ENCODE peak calls at places on chromosomes 16 and 17, in six cellular contexts. One of them, this sample, is unnamed.

GRCh38 chr17:18965530-18966236 is 13.7 kb downstream of the SLC5A10 start:
- DNase-seq in uterus: no peak
- DNase-seq in heart left ventricle: no peak
- DNase-seq in transverse colon: no peak
- DNase-seq in HCT116: no peak
- DNase-seq in OCI-LY7: no peak
- DNase-seq in this sample: no peak

GRCh38 chr17:8490256-8491023 is 54.8 kb downstream of the NDEL1 start:
- DNase-seq in transverse colon: no peak
- DNase-seq in uterus: no peak
- DNase-seq in OCI-LY7: no peak
- DNase-seq in heart left ventricle: no peak
- DNase-seq in HCT116: no peak
- DNase-seq in this sample: peak; percentile 39

GRCh38 chr17:38604479-38605229 is 1.1 kb downstream of the SRCIN1 start:
- DNase-seq in OCI-LY7: peak; percentile 28
- DNase-seq in HCT116: no peak
- DNase-seq in heart left ventricle: no peak
- DNase-seq in uterus: no peak
- DNase-seq in transverse colon: no peak
- DNase-seq in this sample: no peak

GRCh38 chr16:1645914-1646525 is 32.1 kb upstream of the JPT2 start:
- DNase-seq in uterus: no peak
- DNase-seq in heart left ventricle: no peak
- DNase-seq in transverse colon: no peak
- DNase-seq in OCI-LY7: no peak
- DNase-seq in HCT116: no peak
- DNase-seq in this sample: no peak

GRCh38 chr17:45170976-45171337 is 9.3 kb downstream of the HEXIM2 start:
- DNase-seq in OCI-LY7: no peak
- DNase-seq in heart left ventricle: peak; percentile 53
- DNase-seq in uterus: peak; percentile 55
- DNase-seq in HCT116: peak; percentile 44
- DNase-seq in transverse colon: peak; percentile 50
- DNase-seq in this sample: peak; percentile 89

GRCh38 chr16:28307936-28308335 is 15.6 kb downstream of the SBK1 start:
- DNase-seq in heart left ventricle: no peak
- DNase-seq in HCT116: no peak
- DNase-seq in OCI-LY7: no peak
- DNase-seq in transverse colon: no peak
- DNase-seq in uterus: no peak
- DNase-seq in this sample: no peak

GRCh38 chr17:61202564-61202963 is 197.1 kb upstream of the TBX2 start:
- DNase-seq in HCT116: no peak
- DNase-seq in transverse colon: no peak
- DNase-seq in uterus: no peak
- DNase-seq in OCI-LY7: no peak
- DNase-seq in heart left ventricle: no peak
- DNase-seq in this sample: no peak

GRCh38 chr17:17538417-17539391 is 42.5 kb upstream of the RASD1 start:
- DNase-seq in OCI-LY7: no peak
- DNase-seq in HCT116: no peak
- DNase-seq in uterus: no peak
- DNase-seq in transverse colon: peak; percentile 65
- DNase-seq in heart left ventricle: no peak
- DNase-seq in this sample: no peak

GRCh38 chr16:29982560-29983419 is 9.1 kb downstream of the TAOK2 start:
- DNase-seq in uterus: no peak
- DNase-seq in transverse colon: no peak
- DNase-seq in heart left ventricle: no peak
- DNase-seq in HCT116: no peak
- DNase-seq in OCI-LY7: no peak
- DNase-seq in this sample: peak; percentile 65

GRCh38 chr17:2710804-2711607 is 558 bp downstream of the CLUH start:
- DNase-seq in transverse colon: peak; percentile 41
- DNase-seq in HCT116: no peak
- DNase-seq in heart left ventricle: no peak
- DNase-seq in OCI-LY7: peak; percentile 63
- DNase-seq in uterus: no peak
- DNase-seq in this sample: no peak

GRCh38 chr17:2708585-2709172 is 2.9 kb downstream of the CLUH start:
- DNase-seq in heart left ventricle: no peak
- DNase-seq in OCI-LY7: no peak
- DNase-seq in uterus: no peak
- DNase-seq in HCT116: no peak
- DNase-seq in transverse colon: no peak
- DNase-seq in this sample: no peak

GRCh38 chr17:2709173-2709661 is 2.3 kb downstream of the CLUH start:
- DNase-seq in heart left ventricle: no peak
- DNase-seq in OCI-LY7: peak; percentile 68
- DNase-seq in transverse colon: peak; percentile 85
- DNase-seq in HCT116: no peak
- DNase-seq in uterus: no peak
- DNase-seq in this sample: peak; percentile 60

GRCh38 chr17:2711608-2712299 is at the start of gene CLUH:
- DNase-seq in uterus: peak; percentile 95
- DNase-seq in heart left ventricle: peak; percentile 98
- DNase-seq in transverse colon: peak; percentile 98
- DNase-seq in HCT116: peak; percentile 94
- DNase-seq in OCI-LY7: peak; percentile 94
- DNase-seq in this sample: peak; percentile 99

DNA sequence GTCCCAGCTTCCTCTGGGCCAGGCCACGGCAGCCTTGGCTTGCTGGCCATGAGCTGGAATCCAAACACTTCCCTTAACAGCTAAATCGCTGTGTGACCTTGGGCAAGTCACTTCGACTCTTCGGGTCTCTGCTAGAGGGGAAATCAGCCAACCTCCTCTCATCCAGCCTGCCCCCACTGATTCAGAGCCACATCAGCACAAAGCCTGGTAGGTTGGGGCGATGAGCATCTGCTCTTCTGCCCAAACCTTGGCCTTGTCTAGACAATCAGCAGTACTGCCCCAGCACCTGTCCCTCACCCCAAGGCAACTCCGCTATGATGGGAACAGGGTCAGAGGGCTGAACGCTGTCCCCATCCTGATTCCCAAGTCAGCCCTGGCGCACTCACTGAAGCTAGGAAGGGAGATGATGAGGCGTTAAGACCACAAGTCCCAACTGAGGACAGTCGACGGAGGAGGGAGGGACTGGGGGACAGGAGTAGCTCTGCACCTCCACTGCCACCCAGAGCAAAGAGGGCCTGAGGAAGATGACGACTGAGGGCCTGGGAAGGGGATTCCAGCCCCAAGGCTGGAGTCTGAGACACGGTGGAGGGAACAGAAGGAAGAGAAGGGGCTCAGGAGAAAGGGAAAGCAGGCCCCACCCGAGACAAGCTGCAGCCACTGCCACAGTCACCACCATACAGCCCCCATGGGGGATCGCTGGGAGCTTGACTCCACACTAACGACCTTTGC is 1.3 kb downstream of the CLUH start:
- DNase-seq in HCT116: no peak
- DNase-seq in uterus: no peak
- DNase-seq in transverse colon: no peak
- DNase-seq in heart left ventricle: no peak
- DNase-seq in OCI-LY7: peak; percentile 36
- DNase-seq in this sample: no peak
- H3K27ac ChIP-seq in HCT116: peak overlapping the region; percentile 65
- H3K27ac ChIP-seq in uterus: no peak overlapping the region
- H3K27ac ChIP-seq in transverse colon: peak overlapping the region; percentile 90
- H3K27ac ChIP-seq in heart left ventricle: no peak overlapping the region
- H3K27ac ChIP-seq in OCI-LY7: peak overlapping the region; percentile 65
- H3K27ac ChIP-seq in this sample: no peak overlapping the region

GRCh38 chr17:75173526-75173925 is 9.2 kb downstream of the SUMO2 start:
- DNase-seq in heart left ventricle: no peak
- DNase-seq in transverse colon: no peak
- DNase-seq in HCT116: no peak
- DNase-seq in OCI-LY7: no peak
- DNase-seq in uterus: no peak
- DNase-seq in this sample: peak; percentile 6
- H3K4me3 ChIP-seq in heart left ventricle: no peak overlapping the region
- H3K4me3 ChIP-seq in transverse colon: no peak overlapping the region
- H3K4me3 ChIP-seq in HCT116: no peak overlapping the region
- H3K4me3 ChIP-seq in OCI-LY7: no peak overlapping the region
- H3K4me3 ChIP-seq in uterus: no peak overlapping the region
- H3K4me3 ChIP-seq in this sample: no peak overlapping the region

DNA sequence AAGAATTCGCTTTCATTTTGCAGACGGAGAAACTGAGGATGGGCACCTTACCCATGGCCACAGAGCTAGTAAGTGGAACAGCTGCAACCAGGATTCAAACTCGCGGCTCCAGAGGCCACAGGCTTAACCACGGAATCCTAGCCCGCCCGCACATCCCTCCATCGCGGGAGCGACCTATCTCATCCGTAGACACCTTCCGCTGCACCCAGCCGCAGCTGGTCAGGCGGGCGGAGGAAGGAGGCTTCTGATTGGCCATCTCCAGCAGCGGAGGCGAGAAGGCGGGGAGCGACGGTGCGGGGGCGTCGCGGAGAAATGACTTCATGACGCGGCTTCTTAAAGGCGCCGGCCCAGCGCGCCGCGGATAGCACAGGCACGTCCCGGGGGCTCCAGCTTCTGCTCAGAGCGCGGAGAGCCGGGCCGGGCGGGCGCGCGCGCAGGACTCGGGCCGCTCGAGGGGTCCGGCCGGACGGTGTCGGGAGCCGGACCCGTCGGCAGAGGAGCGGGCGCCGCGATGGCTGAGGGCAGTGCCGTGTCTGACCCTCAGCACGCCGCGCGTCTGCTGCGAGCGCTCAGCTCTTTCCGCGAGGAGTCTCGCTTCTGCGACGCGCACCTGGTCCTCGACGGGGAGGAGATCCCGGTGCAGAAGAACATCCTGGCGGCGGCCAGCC is at the start of gene GAN:
- DNase-seq in uterus: peak; percentile 95
- DNase-seq in HCT116: peak; percentile 94
- DNase-seq in OCI-LY7: peak; percentile 96
- DNase-seq in transverse colon: peak; percentile 96
- DNase-seq in heart left ventricle: peak; percentile 96
- DNase-seq in this sample: peak; percentile 97
- H3K27ac ChIP-seq in uterus: peak within 1 kb of the TSS; percentile 90
- H3K27ac ChIP-seq in HCT116: peak within 1 kb of the TSS; percentile 78
- H3K27ac ChIP-seq in OCI-LY7: no peak within 1 kb of the TSS
- H3K27ac ChIP-seq in transverse colon: peak within 1 kb of the TSS; percentile 95
- H3K27ac ChIP-seq in heart left ventricle: peak within 1 kb of the TSS; percentile 64
- H3K27ac ChIP-seq in this sample: no peak within 1 kb of the TSS

DNA sequence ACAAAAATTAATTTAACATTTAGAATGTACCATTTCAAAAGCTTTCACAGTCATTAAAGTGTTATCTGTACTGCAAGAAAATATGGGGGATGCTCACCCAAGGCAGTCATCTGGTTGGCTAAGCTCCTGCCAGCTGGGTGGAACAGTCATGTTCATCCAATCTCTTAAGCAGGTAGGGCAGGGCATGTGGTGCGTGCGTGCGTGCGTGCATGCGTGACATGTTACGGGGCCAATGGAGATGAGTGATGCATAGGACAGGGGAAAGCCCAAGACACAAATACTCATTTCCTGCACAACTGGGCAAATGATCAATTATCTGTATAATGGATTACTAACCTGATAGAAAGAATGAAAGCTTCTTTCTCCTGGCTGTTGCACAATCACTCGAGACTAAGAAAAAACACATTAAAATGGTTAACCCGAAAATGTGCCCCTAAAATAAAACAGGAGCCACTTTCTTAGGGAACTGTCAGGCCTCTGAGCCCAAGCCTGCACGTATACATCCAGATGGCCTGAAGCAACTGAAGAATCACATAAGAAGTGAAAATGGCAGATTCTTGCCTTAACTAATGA is 104.4 kb downstream of the MYO1D start:
- DNase-seq in heart left ventricle: no peak
- DNase-seq in OCI-LY7: no peak
- DNase-seq in uterus: no peak
- DNase-seq in HCT116: no peak
- DNase-seq in transverse colon: no peak
- DNase-seq in this sample: no peak
- H3K4me3 ChIP-seq in heart left ventricle: no peak overlapping the region
- H3K4me3 ChIP-seq in OCI-LY7: no peak overlapping the region
- H3K4me3 ChIP-seq in uterus: no peak overlapping the region
- H3K4me3 ChIP-seq in HCT116: no peak overlapping the region
- H3K4me3 ChIP-seq in transverse colon: no peak overlapping the region
- H3K4me3 ChIP-seq in this sample: no peak overlapping the region

DNA sequence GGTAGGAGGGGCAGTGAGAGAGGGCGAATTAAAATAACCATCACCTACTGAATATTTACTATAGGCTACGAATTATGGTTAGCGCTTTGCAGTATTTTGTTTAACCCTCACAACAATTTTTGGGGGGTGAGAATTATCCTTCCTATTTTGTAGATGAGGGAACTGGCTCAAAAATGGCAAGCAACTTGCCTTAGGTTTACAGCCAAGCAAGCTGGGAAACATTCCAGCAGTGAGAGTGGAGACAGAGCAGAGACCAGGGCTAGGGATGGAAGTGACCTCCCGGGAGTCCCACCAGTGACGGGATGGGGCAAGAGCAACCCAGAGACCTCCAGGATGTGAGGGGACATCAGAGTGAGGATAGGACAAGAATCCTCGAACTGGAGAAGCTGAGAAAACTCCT is 352 bp upstream of the VMO1 start:
- DNase-seq in HCT116: no peak
- DNase-seq in transverse colon: no peak
- DNase-seq in OCI-LY7: no peak
- DNase-seq in heart left ventricle: no peak
- DNase-seq in uterus: no peak
- DNase-seq in this sample: no peak
- H3K27ac ChIP-seq in HCT116: no peak overlapping the region
- H3K27ac ChIP-seq in transverse colon: peak overlapping the region; percentile 13
- H3K27ac ChIP-seq in OCI-LY7: no peak overlapping the region
- H3K27ac ChIP-seq in heart left ventricle: no peak overlapping the region
- H3K27ac ChIP-seq in uterus: peak overlapping the region; percentile 18
- H3K27ac ChIP-seq in this sample: no peak overlapping the region

GRCh38 chr17:21199856-21200255 is 14.1 kb downstream of the TMEM11 start:
- DNase-seq in HCT116: no peak
- DNase-seq in OCI-LY7: no peak
- DNase-seq in transverse colon: no peak
- DNase-seq in uterus: no peak
- DNase-seq in heart left ventricle: no peak
- DNase-seq in this sample: no peak
- H3K4me3 ChIP-seq in HCT116: no peak overlapping the region
- H3K4me3 ChIP-seq in OCI-LY7: no peak overlapping the region
- H3K4me3 ChIP-seq in transverse colon: no peak overlapping the region
- H3K4me3 ChIP-seq in uterus: no peak overlapping the region
- H3K4me3 ChIP-seq in heart left ventricle: no peak overlapping the region
- H3K4me3 ChIP-seq in this sample: no peak overlapping the region

DNA sequence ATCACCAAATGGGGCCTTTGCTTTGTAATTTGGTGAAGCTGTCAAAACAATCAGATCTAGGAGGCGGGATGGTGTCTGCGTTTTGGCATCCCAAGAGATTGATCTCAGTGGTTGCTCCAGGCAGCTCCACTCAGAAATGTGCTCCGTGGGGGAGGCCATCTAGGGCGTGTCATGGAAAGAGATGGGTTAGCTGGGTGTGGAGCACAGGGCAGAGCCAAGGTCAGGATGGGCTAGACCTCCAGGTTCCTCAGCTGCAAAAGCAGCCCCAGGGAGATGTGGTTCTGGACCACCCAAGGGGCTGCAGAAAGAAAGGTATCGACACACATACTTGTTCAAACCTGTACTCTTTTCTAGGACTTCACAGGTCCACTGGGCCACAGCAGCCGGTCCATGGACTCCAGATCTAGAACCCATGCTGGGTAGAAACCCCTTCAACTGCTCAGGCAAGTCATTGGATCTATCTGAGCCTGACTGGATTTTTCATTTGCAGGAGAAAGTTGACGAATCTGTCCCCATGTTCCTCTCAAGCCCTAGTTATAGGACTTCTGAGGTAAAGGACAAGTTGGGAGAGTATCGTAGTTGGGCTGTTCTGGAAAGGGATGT is 270.2 kb upstream of the RPL38 start:
- DNase-seq in HCT116: no peak
- DNase-seq in transverse colon: no peak
- DNase-seq in uterus: no peak
- DNase-seq in heart left ventricle: no peak
- DNase-seq in OCI-LY7: no peak
- DNase-seq in this sample: no peak
- H3K27ac ChIP-seq in HCT116: no peak overlapping the region
- H3K27ac ChIP-seq in transverse colon: no peak overlapping the region
- H3K27ac ChIP-seq in uterus: no peak overlapping the region
- H3K27ac ChIP-seq in heart left ventricle: no peak overlapping the region
- H3K27ac ChIP-seq in OCI-LY7: no peak overlapping the region
- H3K27ac ChIP-seq in this sample: no peak overlapping the region